ENCODE peak calls at places on chromosomes 12 and 14, in four cellular contexts. P, F, D and O are unnamed samples.

GRCh38 chr14:59116984-59117415 is 71.5 kb upstream of the DAAM1 start:
- DNase-seq in P (no peak), F (no peak), D (no peak), O (peak; percentile 67)

GRCh38 chr12:66708704-66709443 is 30.0 kb upstream of the GRIP1 start:
- DNase-seq in P (no peak), F (no peak), D (no peak), O (no peak)

GRCh38 chr12:40105515-40106201 is at the start of gene SLC2A13:
- DNase-seq in P (peak; percentile 63), F (peak; percentile 72), D (peak; percentile 88), O (peak; percentile 80)

GRCh38 chr14:79179985-79180384 is 1009.8 kb downstream of the NRXN3 start:
- DNase-seq in P (no peak), F (no peak), D (no peak), O (no peak)

GRCh38 chr14:26290007-26290530 is 307.8 kb downstream of the NOVA1 start:
- DNase-seq in P (no peak), F (no peak), D (no peak), O (no peak)

GRCh38 chr12:65803253-65803652 is 21.0 kb upstream of the HMGA2 start:
- DNase-seq in P (no peak), F (no peak), D (no peak), O (no peak)

GRCh38 chr12:97456792-97457191 is 5.8 kb upstream of the RMST start:
- DNase-seq in P (no peak), F (no peak), D (no peak), O (no peak)

GRCh38 chr12:32115404-32116104 is 8.9 kb downstream of the BICD1 start:
- DNase-seq in P (no peak), F (peak; percentile 90), D (peak; percentile 75), O (peak; percentile 12)

GRCh38 chr14:59422069-59422881 is 42.9 kb downstream of the GPR135 start:
- DNase-seq in P (no peak), F (no peak), D (no peak), O (no peak)

GRCh38 chr14:71341160-71341559 is 433.9 kb downstream of the PCNX1 start:
- DNase-seq in P (no peak), F (no peak), D (no peak), O (no peak)

GRCh38 chr12:9098115-9098452 is 17.6 kb downstream of the A2M start:
- DNase-seq in P (no peak), F (no peak), D (no peak), O (no peak)

GRCh38 chr12:71746983-71747611 is 7.6 kb upstream of the RAB21 start:
- DNase-seq in P (peak; percentile 57), F (peak; percentile 40), D (peak; percentile 68), O (peak; percentile 79)

GRCh38 chr14:85604671-85605070 is 74.7 kb downstream of the FLRT2 start:
- DNase-seq in P (no peak), F (no peak), D (no peak), O (no peak)

GRCh38 chr12:104691661-104692334 is 235.1 kb downstream of the CHST11 start:
- DNase-seq in P (no peak), F (no peak), D (no peak), O (no peak)

GRCh38 chr12:77696183-77696582 is 134.5 kb upstream of the NAV3 start:
- DNase-seq in P (no peak), F (no peak), D (no peak), O (no peak)